ENCODE peak calls at places on chromosomes 6 and 20, in nine cellular contexts. N is pancreas, Q is heart right ventricle, P is endothelial cell, K is PC-3, W is GM12865, V is psoas muscle, D is A549, L is Peyer's patch. M is an unnamed sample.

GRCh38 chr6:139152892-139153271 is 18.0 kb downstream of the HECA start:
- DNase-seq in N (no peak), Q (no peak), P (no peak), K (no peak), W (no peak), V (no peak), D (no peak), L (no peak), M (no peak)

GRCh38 chr6:11601776-11602605 is 64.4 kb downstream of the TMEM170B start:
- DNase-seq in N (no peak), Q (no peak), P (no peak), K (peak), W (no peak), V (no peak), D (peak), L (no peak), M (peak)

GRCh38 chr6:36333889-36334288 is 2.8 kb downstream of the BNIP5 start:
- DNase-seq in N (no peak), Q (no peak), P (no peak), K (no peak), W (no peak), V (no peak), D (no peak), L (no peak), M (no peak)

GRCh38 chr6:19463925-19464324 is 373.2 kb upstream of the ID4 start:
- DNase-seq in N (no peak), Q (no peak), P (no peak), K (no peak), W (no peak), V (no peak), D (no peak), L (no peak), M (no peak)

GRCh38 chr20:46784450-46785127 is 75.1 kb downstream of the SLC2A10 start:
- DNase-seq in N (no peak), Q (no peak), P (no peak), K (peak), W (no peak), V (no peak), D (no peak), L (no peak), M (no peak)

GRCh38 chr6:99384507-99384906 is 9.5 kb downstream of the COQ3 start:
- DNase-seq in N (no peak), Q (no peak), P (no peak), K (no peak), W (no peak), V (no peak), D (no peak), L (no peak), M (no peak)

GRCh38 chr6:97097068-97098047 is 172.8 kb downstream of the KLHL32 start:
- DNase-seq in N (no peak), Q (no peak), P (no peak), K (peak), W (no peak), V (no peak), D (no peak), L (no peak), M (no peak)

GRCh38 chr20:19451591-19452295 is 239.3 kb downstream of the SLC24A3 start:
- DNase-seq in N (no peak), Q (no peak), P (no peak), K (no peak), W (peak), V (no peak), D (no peak), L (no peak), M (no peak)

GRCh38 chr20:51594206-51594998 is 51.9 kb upstream of the NFATC2 start:
- DNase-seq in N (no peak), Q (no peak), P (no peak), K (no peak), W (no peak), V (no peak), D (no peak), L (no peak), M (no peak)

GRCh38 chr6:21459646-21460045 is 133.9 kb upstream of the SOX4 start:
- DNase-seq in N (no peak), Q (no peak), P (no peak), K (no peak), W (no peak), V (no peak), D (no peak), L (no peak), M (no peak)

GRCh38 chr6:10451828-10452509 is 37.1 kb upstream of the TFAP2A start:
- DNase-seq in N (no peak), Q (no peak), P (no peak), K (peak), W (no peak), V (no peak), D (peak), L (no peak), M (peak)

GRCh38 chr6:32883789-32884188 is 29.8 kb downstream of the PSMB9 start:
- DNase-seq in N (no peak), Q (peak), P (no peak), K (no peak), W (no peak), V (peak), D (no peak), L (no peak), M (no peak)

GRCh38 chr6:152323376-152323775 is 313.8 kb downstream of the SYNE1 start:
- DNase-seq in N (no peak), Q (no peak), P (no peak), K (no peak), W (no peak), V (no peak), D (no peak), L (no peak), M (no peak)

GRCh38 chr6:112258636-112259336 is 4.4 kb upstream of the LAMA4 start:
- DNase-seq in N (no peak), Q (peak), P (no peak), K (no peak), W (no peak), V (no peak), D (no peak), L (no peak), M (peak)

GRCh38 chr6:139600919-139601470 is 226.5 kb upstream of the CITED2 start:
- DNase-seq in N (no peak), Q (no peak), P (no peak), K (no peak), W (peak), V (no peak), D (no peak), L (no peak), M (no peak)

GRCh38 chr6:127514396-127515227 is 4.5 kb downstream of the MTCL3 start:
- DNase-seq in N (peak), Q (peak), P (peak), K (no peak), W (no peak), V (peak), D (no peak), L (peak), M (no peak)

GRCh38 chr20:46276531-46276930 is 31.8 kb downstream of the CDH22 start:
- DNase-seq in N (no peak), Q (no peak), P (no peak), K (no peak), W (no peak), V (no peak), D (no peak), L (no peak), M (no peak)

GRCh38 chr6:159819932-159820640 is 20.0 kb downstream of the PNLDC1 start:
- DNase-seq in N (no peak), Q (no peak), P (no peak), K (no peak), W (no peak), V (no peak), D (no peak), L (no peak), M (no peak)

GRCh38 chr6:38651121-38651784 is 11.5 kb upstream of the BTBD9 start:
- DNase-seq in N (no peak), Q (no peak), P (no peak), K (peak), W (no peak), V (no peak), D (no peak), L (no peak), M (no peak)

GRCh38 chr6:28424163-28424562 is 19.1 kb downstream of the ZSCAN23 start:
- DNase-seq in N (no peak), Q (no peak), P (no peak), K (peak), W (no peak), V (no peak), D (no peak), L (no peak), M (no peak)

GRCh38 chr6:55826941-55827340 is 48.4 kb downstream of the BMP5 start:
- DNase-seq in N (no peak), Q (no peak), P (no peak), K (no peak), W (no peak), V (no peak), D (no peak), L (no peak), M (no peak)

GRCh38 chr20:46130534-46130933 is 12.4 kb downstream of the CD40 start:
- DNase-seq in N (no peak), Q (no peak), P (no peak), K (no peak), W (peak), V (no peak), D (no peak), L (peak), M (no peak)

GRCh38 chr20:39632757-39633156 is 670.6 kb downstream of the DHX35 start:
- DNase-seq in N (no peak), Q (no peak), P (no peak), K (no peak), W (no peak), V (no peak), D (no peak), L (no peak), M (no peak)

GRCh38 chr20:50442526-50442925 is 67.7 kb upstream of the PTPN1 start:
- DNase-seq in N (no peak), Q (no peak), P (no peak), K (no peak), W (no peak), V (no peak), D (no peak), L (no peak), M (no peak)

GRCh38 chr6:44416103-44416502 is 28.6 kb downstream of the CDC5L start:
- DNase-seq in N (no peak), Q (no peak), P (no peak), K (peak), W (no peak), V (no peak), D (peak), L (no peak), M (peak)

GRCh38 chr6:19297880-19298279 is 539.3 kb upstream of the ID4 start:
- DNase-seq in N (no peak), Q (no peak), P (no peak), K (no peak), W (no peak), V (no peak), D (no peak), L (no peak), M (no peak)

GRCh38 chr6:129251669-129252376 is 368.9 kb downstream of the LAMA2 start:
- DNase-seq in N (no peak), Q (no peak), P (peak), K (peak), W (peak), V (peak), D (peak), L (no peak), M (peak)

GRCh38 chr6:38215225-38215624 is 395.7 kb downstream of the ZFAND3 start:
- DNase-seq in N (no peak), Q (no peak), P (no peak), K (no peak), W (no peak), V (no peak), D (no peak), L (no peak), M (no peak)

DNA sequence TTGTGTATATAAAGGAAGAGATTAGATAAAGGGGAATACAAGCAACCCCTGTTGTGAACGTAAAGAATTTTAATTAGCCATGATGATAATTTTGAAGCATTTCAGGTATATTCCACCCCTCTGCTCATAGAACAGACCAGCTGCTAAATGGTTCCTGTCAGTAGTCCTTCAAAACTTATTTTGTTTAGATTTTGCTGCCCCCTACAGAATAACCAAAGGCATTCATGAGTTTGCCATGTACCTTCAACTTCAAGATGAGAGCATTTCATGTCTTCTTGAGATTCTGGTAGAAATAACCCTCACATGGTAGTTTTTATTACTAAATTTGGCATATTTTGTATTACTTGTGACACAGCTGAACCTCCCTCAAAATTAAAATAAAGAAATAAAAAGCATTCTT is 1586.7 kb downstream of the HACE1 start:
- DNase-seq in N (no peak), Q (no peak), P (no peak), K (peak), W (no peak), V (no peak), D (peak), L (no peak), M (no peak)
- TF ChIP-seq CTCF in N (no peak), Q (peak), P (peak), K (peak), W (no peak), V (peak), D (no peak), L (no peak), M (peak)

GRCh38 chr6:69311888-69312287 is 484.9 kb downstream of the LMBRD1 start:
- DNase-seq in N (no peak), Q (no peak), P (no peak), K (no peak), W (no peak), V (no peak), D (no peak), L (no peak), M (no peak)
- TF ChIP-seq CTCF in N (no peak), Q (no peak), P (no peak), K (no peak), W (no peak), V (no peak), D (no peak), L (no peak), M (no peak)

DNA sequence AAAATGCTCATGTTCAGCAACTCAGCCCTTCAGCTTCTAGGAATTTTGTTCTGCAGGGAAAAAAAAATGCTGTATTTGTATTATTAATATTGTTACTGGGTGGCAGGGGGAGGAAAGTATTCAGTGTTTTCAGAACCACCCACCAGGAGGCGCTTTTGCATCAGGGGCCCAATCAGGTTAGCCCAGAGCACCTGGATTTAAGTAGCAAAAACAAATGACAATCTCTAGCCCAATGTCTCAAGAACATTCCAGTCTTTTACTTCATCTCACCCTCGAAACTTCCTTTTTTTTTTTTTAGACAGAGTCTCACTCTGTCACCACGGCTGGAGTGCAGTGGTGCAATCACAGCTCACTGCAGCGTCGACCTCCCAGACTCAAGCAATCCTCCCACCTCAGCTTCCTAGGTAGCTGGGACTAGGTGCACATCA is 635 bp upstream of the C20orf203 start:
- DNase-seq in N (peak), Q (no peak), P (peak), K (peak), W (peak), V (no peak), D (peak), L (no peak), M (peak)
- TF ChIP-seq CTCF in N (peak), Q (peak), P (peak), K (peak), W (peak), V (peak), D (peak), L (peak), M (peak)

GRCh38 chr6:164078551-164079274 is 664.2 kb downstream of the QKI start:
- DNase-seq in N (no peak), Q (no peak), P (no peak), K (no peak), W (no peak), V (no peak), D (no peak), L (no peak), M (no peak)
- TF ChIP-seq CTCF in N (no peak), Q (no peak), P (no peak), K (no peak), W (no peak), V (no peak), D (no peak), L (no peak), M (no peak)

DNA sequence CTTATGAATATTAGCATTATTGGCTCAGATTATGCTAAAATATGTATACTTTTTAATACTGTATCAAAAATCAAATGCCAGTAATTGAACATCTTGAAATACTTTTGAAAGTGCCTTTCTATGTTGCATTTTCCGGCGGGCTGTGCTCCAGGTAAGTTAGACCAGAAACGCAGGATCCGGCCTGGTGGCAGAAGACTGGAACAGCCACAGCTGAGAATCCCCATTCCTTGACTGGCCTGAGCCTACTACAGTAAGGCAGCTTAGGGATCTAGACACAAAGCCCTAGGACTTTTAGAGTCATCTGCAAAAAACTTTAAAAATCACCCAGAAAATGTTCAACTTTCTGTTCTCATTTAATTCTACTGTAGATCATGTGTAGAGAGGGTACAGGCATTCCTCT is 138.8 kb upstream of the C6orf118 start:
- DNase-seq in N (no peak), Q (no peak), P (no peak), K (no peak), W (no peak), V (no peak), D (peak), L (no peak), M (no peak)
- TF ChIP-seq CTCF in N (no peak), Q (no peak), P (no peak), K (no peak), W (no peak), V (no peak), D (no peak), L (no peak), M (no peak)

GRCh38 chr20:49207071-49207470 is 12.1 kb upstream of the DDX27 start:
- DNase-seq in N (no peak), Q (no peak), P (no peak), K (peak), W (peak), V (no peak), D (peak), L (no peak), M (peak)
- TF ChIP-seq CTCF in N (no peak), Q (no peak), P (no peak), K (peak), W (peak), V (no peak), D (no peak), L (no peak), M (peak)

M was measured in Calu3.